ENCODE peak calls at places on chromosomes 1 and 21, in six cellular contexts. C, A, T, H, V and W are unnamed samples.

GRCh38 chr1:42933610-42934009 is 25.1 kb downstream of the SLC2A1 start:
- DNase-seq in C (no peak), A (no peak), T (no peak), H (no peak), V (no peak), W (no peak)

GRCh38 chr1:108962681-108963051 is 618 bp downstream of the CLCC1 start:
- DNase-seq in C (peak), A (peak), T (peak), H (no peak), V (no peak), W (no peak)

GRCh38 chr21:36811762-36812161 is 112.8 kb downstream of the SIM2 start:
- DNase-seq in C (no peak), A (no peak), T (no peak), H (no peak), V (no peak), W (no peak)

GRCh38 chr1:113874017-113874879 is 2.7 kb upstream of the PTPN22 start:
- DNase-seq in C (peak), A (peak), T (no peak), H (peak), V (no peak), W (peak)

GRCh38 chr1:207462535-207462934 is 8.4 kb downstream of the CR2 start:
- DNase-seq in C (no peak), A (no peak), T (no peak), H (no peak), V (no peak), W (no peak)

GRCh38 chr21:43921979-43922945 is 57.2 kb downstream of the AGPAT3 start:
- DNase-seq in C (no peak), A (peak), T (no peak), H (peak), V (peak), W (no peak)

GRCh38 chr1:161816201-161816600 is 50.1 kb downstream of the ATF6 start:
- DNase-seq in C (no peak), A (peak), T (no peak), H (peak), V (peak), W (no peak)

GRCh38 chr1:168498159-168498609 is 45.6 kb downstream of the XCL2 start:
- DNase-seq in C (no peak), A (peak), T (no peak), H (peak), V (peak), W (no peak)

GRCh38 chr1:159921700-159922498 is 3.4 kb downstream of the TAGLN2 start:
- DNase-seq in C (no peak), A (peak), T (no peak), H (peak), V (peak), W (no peak)

GRCh38 chr1:25447547-25447946 is 16.9 kb downstream of the MACO1 start:
- DNase-seq in C (no peak), A (peak), T (no peak), H (no peak), V (peak), W (no peak)

GRCh38 chr1:200040516-200041138 is 13.1 kb downstream of the NR5A2 start:
- DNase-seq in C (no peak), A (no peak), T (no peak), H (no peak), V (no peak), W (no peak)

GRCh38 chr1:206909167-206909882 is 12.1 kb downstream of the IL24 start:
- DNase-seq in C (no peak), A (no peak), T (peak), H (no peak), V (peak), W (peak)

GRCh38 chr1:9211291-9211811 is 23.2 kb upstream of the H6PD start:
- DNase-seq in C (no peak), A (peak), T (no peak), H (peak), V (peak), W (no peak)

GRCh38 chr21:36202721-36203602 is 46.3 kb downstream of the DOP1B start:
- DNase-seq in C (no peak), A (peak), T (no peak), H (peak), V (peak), W (peak)

GRCh38 chr1:46421739-46422138 is 27.6 kb downstream of the FAAH start:
- DNase-seq in C (no peak), A (no peak), T (no peak), H (no peak), V (no peak), W (no peak)

GRCh38 chr1:163436133-163436532 is 114.4 kb downstream of the NUF2 start:
- DNase-seq in C (no peak), A (no peak), T (no peak), H (no peak), V (no peak), W (no peak)

GRCh38 chr1:23555949-23556640 is 3.2 kb downstream of the ID3 start:
- DNase-seq in C (peak), A (peak), T (no peak), H (peak), V (peak), W (peak)

GRCh38 chr21:33241846-33242245 is 12.1 kb downstream of the IFNAR2 start:
- DNase-seq in C (no peak), A (no peak), T (no peak), H (no peak), V (no peak), W (no peak)

GRCh38 chr1:62716397-62716796 is 28.2 kb upstream of the DOCK7 start:
- DNase-seq in C (no peak), A (no peak), T (no peak), H (no peak), V (no peak), W (peak)

GRCh38 chr1:197441990-197442389 is 173.9 kb downstream of the CRB1 start:
- DNase-seq in C (no peak), A (peak), T (no peak), H (peak), V (peak), W (peak)

GRCh38 chr1:205477759-205478247 is 22.0 kb upstream of the BLACAT1 start:
- DNase-seq in C (no peak), A (peak), T (peak), H (peak), V (peak), W (peak)

GRCh38 chr21:40179167-40179566 is 311.9 kb downstream of the PCP4 start:
- DNase-seq in C (no peak), A (peak), T (no peak), H (no peak), V (no peak), W (no peak)

GRCh38 chr1:9294440-9294773 is 1.7 kb downstream of the SPSB1 start:
- DNase-seq in C (peak), A (peak), T (no peak), H (peak), V (peak), W (peak)

GRCh38 chr1:20430355-20431290 is 55.4 kb downstream of the CAMK2N1 start:
- DNase-seq in C (peak), A (no peak), T (no peak), H (peak), V (peak), W (no peak)

GRCh38 chr1:39569034-39569433 is 7.6 kb downstream of the PABPC4 start:
- DNase-seq in C (no peak), A (no peak), T (no peak), H (no peak), V (no peak), W (no peak)

GRCh38 chr1:1619917-1620361 is 4.6 kb downstream of the MIB2 start:
- DNase-seq in C (peak), A (no peak), T (no peak), H (no peak), V (no peak), W (no peak)

GRCh38 chr21:28240586-28240985 is 752.1 kb downstream of the LTN1 start:
- DNase-seq in C (no peak), A (peak), T (no peak), H (no peak), V (peak), W (no peak)

GRCh38 chr1:38258085-38258484 is 211.5 kb upstream of the POU3F1 start:
- DNase-seq in C (no peak), A (no peak), T (no peak), H (no peak), V (no peak), W (no peak)

GRCh38 chr1:193661385-193661784 is 475.0 kb upstream of the B3GALT2 start:
- DNase-seq in C (no peak), A (no peak), T (no peak), H (no peak), V (no peak), W (no peak)

GRCh38 chr1:93758842-93759515 is 77.3 kb upstream of the BCAR3 start:
- DNase-seq in C (no peak), A (peak), T (no peak), H (peak), V (peak), W (no peak)

GRCh38 chr1:244049969-244050834 is 881 bp upstream of the ZBTB18 start:
- DNase-seq in C (peak), A (no peak), T (no peak), H (no peak), V (no peak), W (no peak)

GRCh38 chr1:172761581-172762025 is 102.7 kb downstream of the FASLG start:
- DNase-seq in C (no peak), A (peak), T (no peak), H (peak), V (peak), W (peak)

GRCh38 chr1:5509664-5510452 is 482.4 kb downstream of the NPHP4 start:
- DNase-seq in C (peak), A (peak), T (peak), H (peak), V (peak), W (peak)

GRCh38 chr1:203628997-203629508 is 2.4 kb downstream of the ATP2B4 start:
- DNase-seq in C (peak), A (peak), T (no peak), H (no peak), V (no peak), W (no peak)

GRCh38 chr1:18581420-18581880 is 49.2 kb upstream of the PAX7 start:
- DNase-seq in C (peak), A (no peak), T (peak), H (peak), V (no peak), W (peak)
- TF ChIP-seq CTCF in C (peak), A (peak), T (peak), H (peak), V (peak), W (peak)

GRCh38 chr1:13687361-13687760 is 12.6 kb upstream of the PRDM2 start:
- DNase-seq in C (peak), A (no peak), T (no peak), H (no peak), V (no peak), W (no peak)

GRCh38 chr1:13681921-13682320 is 18.1 kb upstream of the PRDM2 start:
- DNase-seq in C (no peak), A (no peak), T (no peak), H (no peak), V (no peak), W (peak)

GRCh38 chr1:13677896-13678295 is 22.1 kb upstream of the PRDM2 start:
- DNase-seq in C (no peak), A (no peak), T (no peak), H (no peak), V (no peak), W (no peak)

GRCh38 chr1:13682443-13682842 is 17.5 kb upstream of the PRDM2 start:
- DNase-seq in C (peak), A (no peak), T (no peak), H (no peak), V (no peak), W (no peak)
- H3K4me3 ChIP-seq in C (no peak), A (no peak), T (no peak), H (no peak), V (no peak), W (no peak)

GRCh38 chr1:4395676-4396075 is 258.7 kb upstream of the AJAP1 start:
- DNase-seq in C (no peak), A (no peak), T (no peak), H (no peak), V (no peak), W (no peak)

GRCh38 chr1:4395158-4395557 is 259.3 kb upstream of the AJAP1 start:
- DNase-seq in C (no peak), A (peak), T (no peak), H (no peak), V (no peak), W (peak)

GRCh38 chr1:4396571-4396970 is 257.8 kb upstream of the AJAP1 start:
- DNase-seq in C (no peak), A (no peak), T (no peak), H (no peak), V (no peak), W (no peak)

GRCh38 chr1:4394366-4394765 is 260.0 kb upstream of the AJAP1 start:
- DNase-seq in C (no peak), A (no peak), T (no peak), H (no peak), V (no peak), W (no peak)

DNA sequence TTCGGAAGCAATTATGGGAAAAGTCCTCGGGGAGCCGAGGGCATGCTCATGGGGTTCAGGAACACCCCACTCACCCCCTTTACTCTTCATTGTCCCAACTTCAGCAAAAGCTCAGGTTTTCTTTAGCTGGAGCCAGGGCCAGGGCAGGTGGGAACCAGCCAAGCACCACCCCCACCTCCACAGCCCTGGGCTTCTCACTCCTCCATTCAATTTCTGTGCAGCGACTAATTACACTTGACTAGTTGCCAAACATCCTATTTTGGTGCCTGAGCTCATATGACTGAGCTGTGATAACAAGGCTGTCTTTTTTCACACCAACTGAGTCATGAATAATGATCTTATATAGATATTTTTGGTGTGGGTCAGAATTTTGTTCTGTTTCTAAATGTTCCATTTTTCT is 257.2 kb upstream of the AJAP1 start:
- DNase-seq in C (no peak), A (peak), T (no peak), H (no peak), V (no peak), W (no peak)
- TF ChIP-seq CTCF in C (no peak), A (no peak), T (no peak), H (no peak), V (no peak), W (no peak)

GRCh38 chr1:224617410-224618361 is 1.6 kb downstream of the CNIH3 start:
- DNase-seq in C (no peak), A (peak), T (no peak), H (no peak), V (no peak), W (no peak)
- H3K4me3 ChIP-seq in C (no peak), A (peak), T (peak), H (peak), V (peak), W (no peak)

DNA sequence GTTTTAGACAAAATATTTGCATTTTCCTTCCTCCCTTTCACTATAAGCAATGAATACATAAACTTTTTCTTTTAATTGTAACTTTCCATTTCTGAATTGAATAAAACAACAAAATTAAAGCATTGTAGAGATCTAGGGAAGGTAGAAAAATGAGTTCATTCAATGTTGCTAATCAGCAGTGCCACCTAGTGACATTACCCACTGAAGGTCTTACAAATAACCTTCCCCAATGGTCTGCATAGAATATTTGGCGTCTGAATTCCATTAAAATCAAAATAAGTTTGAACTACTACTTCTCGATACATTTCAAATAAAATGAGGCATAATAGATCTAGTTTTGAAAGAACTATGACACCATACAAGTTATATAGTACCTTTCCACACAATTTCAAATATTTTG is 19.6 kb downstream of the FH start:
- DNase-seq in C (peak), A (peak), T (no peak), H (peak), V (peak), W (peak)
- TF ChIP-seq CTCF in C (peak), A (peak), T (no peak), H (peak), V (peak), W (peak)

GRCh38 chr1:224282140-224282539 is 47.8 kb downstream of the NVL start:
- DNase-seq in C (no peak), A (no peak), T (no peak), H (no peak), V (no peak), W (no peak)
- H3K4me3 ChIP-seq in C (no peak), A (no peak), T (no peak), H (no peak), V (no peak), W (no peak)

GRCh38 chr1:179251675-179252074 is 22.2 kb upstream of the ABL2 start:
- DNase-seq in C (peak), A (peak), T (no peak), H (peak), V (peak), W (peak)
- TF ChIP-seq CTCF in C (peak), A (peak), T (no peak), H (peak), V (peak), W (peak)

GRCh38 chr1:53135735-53136114 is 6.7 kb downstream of the SLC1A7 start:
- DNase-seq in C (no peak), A (peak), T (peak), H (peak), V (peak), W (peak)

GRCh38 chr1:53134961-53135734 is 7.3 kb downstream of the SLC1A7 start:
- DNase-seq in C (no peak), A (peak), T (peak), H (peak), V (peak), W (peak)

GRCh38 chr1:53138991-53139884 is 3.2 kb downstream of the SLC1A7 start:
- DNase-seq in C (no peak), A (no peak), T (no peak), H (no peak), V (no peak), W (no peak)

GRCh38 chr1:53139911-53140310 is 2.5 kb downstream of the SLC1A7 start:
- DNase-seq in C (no peak), A (peak), T (no peak), H (peak), V (peak), W (peak)

GRCh38 chr1:53137729-53138128 is 4.7 kb downstream of the SLC1A7 start:
- DNase-seq in C (peak), A (no peak), T (peak), H (peak), V (no peak), W (no peak)
- H3K4me3 ChIP-seq in C (no peak), A (no peak), T (no peak), H (no peak), V (no peak), W (no peak)

GRCh38 chr1:26797627-26798026 is 9.9 kb downstream of the PIGV start:
- DNase-seq in C (no peak), A (no peak), T (no peak), H (no peak), V (no peak), W (no peak)

GRCh38 chr1:26794391-26794790 is 6.6 kb downstream of the PIGV start:
- DNase-seq in C (no peak), A (no peak), T (no peak), H (no peak), V (no peak), W (no peak)

GRCh38 chr1:26799479-26800133 is 11.9 kb downstream of the PIGV start:
- DNase-seq in C (no peak), A (peak), T (no peak), H (peak), V (peak), W (peak)
- TF ChIP-seq CTCF in C (no peak), A (peak), T (no peak), H (no peak), V (no peak), W (no peak)